ENCODE peak calls at places on chromosomes 2 and 18, in six cellular contexts. T, U, W, H, A and L are unnamed samples.
A peak's percentile ranks its signal among the peaks of the same experiment; 100 is the strongest.

GRCh38 chr2:19674051-19675002 is 227.5 kb downstream of the TTC32 start:
- DNase-seq in W (no peak), U (no peak), H (no peak), A (no peak), T (no peak), L (no peak)

GRCh38 chr2:18792684-18793083 is 203.3 kb upstream of the NT5C1B start:
- DNase-seq in U (no peak), W (no peak), H (no peak), T (no peak), A (no peak), L (no peak)

GRCh38 chr2:192243488-192243887 is 48.8 kb upstream of the TMEFF2 start:
- DNase-seq in W (no peak), H (no peak), A (peak; percentile 19), T (no peak), U (no peak), L (no peak)

GRCh38 chr18:29226201-29226600 is 1049.3 kb upstream of the CDH2 start:
- DNase-seq in H (no peak), U (no peak), A (no peak), W (no peak), T (no peak), L (no peak)

GRCh38 chr2:218555527-218555926 is 12.6 kb downstream of the USP37 start:
- DNase-seq in U (peak; percentile 79), T (no peak), A (no peak), W (no peak), H (no peak), L (no peak)

GRCh38 chr18:74654637-74655036 is 57.0 kb downstream of the ZNF407 start:
- DNase-seq in A (no peak), U (no peak), H (no peak), W (no peak), T (no peak), L (no peak)

GRCh38 chr2:113278812-113279139 is at the start of gene PAX8:
- DNase-seq in W (no peak), U (peak; percentile 48), A (no peak), H (no peak), T (no peak), L (no peak)

GRCh38 chr2:69742170-69742952 is 427 bp downstream of the ANXA4 start:
- DNase-seq in H (peak; percentile 55), U (peak; percentile 51), W (no peak), T (peak; percentile 50), A (no peak), L (peak; percentile 56)

GRCh38 chr2:119160361-119160965 is 1.9 kb upstream of the C1QL2 start:
- DNase-seq in T (no peak), U (no peak), W (no peak), H (no peak), A (no peak), L (no peak)

GRCh38 chr2:24831736-24832421 is 38.7 kb downstream of the CENPO start:
- DNase-seq in W (no peak), U (no peak), T (no peak), A (no peak), H (no peak), L (peak; percentile 44)

GRCh38 chr18:55477537-55478300 is 110.3 kb downstream of the TCF4 start:
- DNase-seq in W (no peak), T (peak; percentile 9), H (peak; percentile 53), U (no peak), A (no peak), L (no peak)

GRCh38 chr2:198100323-198100722 is 295.9 kb downstream of the PLCL1 start:
- DNase-seq in H (no peak), A (no peak), U (no peak), W (no peak), T (no peak), L (no peak)

GRCh38 chr2:131148426-131148825 is 43.3 kb downstream of the PLEKHB2 start:
- DNase-seq in W (peak; percentile 58), U (no peak), T (no peak), A (no peak), H (no peak), L (no peak)

GRCh38 chr2:135820003-135820618 is 16.9 kb downstream of the LCT start:
- DNase-seq in U (no peak), W (no peak), A (no peak), H (no peak), T (no peak), L (no peak)

GRCh38 chr2:109419171-109419756 is 194.5 kb downstream of the SEPTIN10 start:
- DNase-seq in U (no peak), A (no peak), H (no peak), W (no peak), T (no peak), L (no peak)

GRCh38 chr18:46334200-46334553 is 230.0 kb downstream of the HAUS1 start:
- DNase-seq in U (no peak), A (no peak), W (no peak), T (no peak), H (no peak), L (no peak)

GRCh38 chr2:190653931-190654330 is 5.0 kb downstream of the NAB1 start:
- DNase-seq in U (no peak), H (no peak), T (no peak), A (no peak), W (no peak), L (no peak)

GRCh38 chr2:200373973-200374416 is 67.5 kb downstream of the SPATS2L start:
- DNase-seq in U (no peak), T (peak; percentile 55), H (no peak), W (no peak), A (no peak), L (no peak)

GRCh38 chr2:218418717-218419458 is at the start of gene VIL1:
- DNase-seq in H (no peak), W (no peak), A (no peak), U (peak; percentile 63), T (peak; percentile 94), L (peak; percentile 92)

GRCh38 chr18:37565985-37566478 is 434 bp upstream of the CELF4 start:
- DNase-seq in H (peak; percentile 66), W (peak; percentile 78), U (peak; percentile 77), T (peak; percentile 17), A (no peak), L (no peak)

GRCh38 chr2:96866986-96867755 is 2.7 kb downstream of the SEMA4C start:
- DNase-seq in T (no peak), H (no peak), A (no peak), W (no peak), U (no peak), L (no peak)

GRCh38 chr2:105644174-105644980 is 100.3 kb upstream of the NCK2 start:
- DNase-seq in T (no peak), U (no peak), A (no peak), W (no peak), H (no peak), L (no peak)

GRCh38 chr2:68762665-68763064 is 28.1 kb downstream of the ARHGAP25 start:
- DNase-seq in H (no peak), W (no peak), A (no peak), U (no peak), T (no peak), L (no peak)

GRCh38 chr2:147327636-147328035 is 517.2 kb upstream of the ACVR2A start:
- DNase-seq in A (no peak), W (no peak), H (no peak), U (no peak), T (no peak), L (no peak)

GRCh38 chr18:55821219-55821618 is 233.2 kb upstream of the TCF4 start:
- DNase-seq in W (no peak), U (no peak), A (no peak), H (no peak), T (no peak), L (no peak)

GRCh38 chr18:3151379-3152264 is 68.1 kb downstream of the MYOM1 start:
- DNase-seq in H (no peak), T (peak; percentile 19), A (peak; percentile 11), U (peak; percentile 82), W (no peak), L (no peak)

GRCh38 chr2:20953146-20953824 is 90.6 kb downstream of the APOB start:
- DNase-seq in U (no peak), T (no peak), A (no peak), H (no peak), W (no peak), L (no peak)

GRCh38 chr2:190860985-190861721 is 19.5 kb upstream of the GLS start:
- DNase-seq in U (peak; percentile 86), T (no peak), A (no peak), W (no peak), H (no peak), L (no peak)

GRCh38 chr2:241873081-241873802 is 3.7 kb downstream of the RTP5 start:
- DNase-seq in T (no peak), W (no peak), U (no peak), H (no peak), A (no peak), L (no peak)

GRCh38 chr2:190457256-190457655 is 49.1 kb downstream of the MFSD6 start:
- DNase-seq in H (no peak), T (no peak), U (no peak), A (no peak), W (no peak), L (no peak)

GRCh38 chr2:231411871-231412615 is 16.5 kb downstream of the B3GNT7 start:
- DNase-seq in H (peak; percentile 93), U (peak; percentile 95), W (peak; percentile 92), A (peak; percentile 59), T (peak; percentile 93), L (peak; percentile 95)

GRCh38 chr2:1974391-1974790 is 230.1 kb upstream of the PXDN start:
- DNase-seq in W (no peak), U (no peak), T (no peak), H (no peak), A (no peak), L (no peak)

GRCh38 chr2:72149556-72150156 is 2.0 kb upstream of the CYP26B1 start:
- DNase-seq in A (no peak), U (peak; percentile 39), T (peak; percentile 38), W (peak; percentile 46), H (peak; percentile 42), L (peak; percentile 56)

GRCh38 chr2:223725494-223725893 is 111.9 kb downstream of the AP1S3 start:
- DNase-seq in U (peak; percentile 85), A (peak; percentile 94), T (peak; percentile 40), W (no peak), H (peak; percentile 91), L (peak; percentile 68)
- H3K4me3 ChIP-seq in U (no peak overlapping the region), A (no peak overlapping the region), T (no peak overlapping the region), W (no peak overlapping the region), H (no peak overlapping the region), L (no peak overlapping the region)

GRCh38 chr18:9642799-9643445 is 28.6 kb upstream of the PPP4R1 start:
- DNase-seq in W (no peak), A (no peak), U (peak; percentile 56), T (no peak), H (no peak), L (no peak)
- H3K4me3 ChIP-seq in W (no peak overlapping the region), A (no peak overlapping the region), U (no peak overlapping the region), T (no peak overlapping the region), H (no peak overlapping the region), L (no peak overlapping the region)

GRCh38 chr2:174243812-174244211 is 4.5 kb downstream of the OLA1 start:
- DNase-seq in W (no peak), U (no peak), T (no peak), A (no peak), H (no peak), L (no peak)
- H3K4me3 ChIP-seq in W (no peak overlapping the region), U (no peak overlapping the region), T (no peak overlapping the region), A (no peak overlapping the region), H (no peak overlapping the region), L (no peak overlapping the region)

DNA sequence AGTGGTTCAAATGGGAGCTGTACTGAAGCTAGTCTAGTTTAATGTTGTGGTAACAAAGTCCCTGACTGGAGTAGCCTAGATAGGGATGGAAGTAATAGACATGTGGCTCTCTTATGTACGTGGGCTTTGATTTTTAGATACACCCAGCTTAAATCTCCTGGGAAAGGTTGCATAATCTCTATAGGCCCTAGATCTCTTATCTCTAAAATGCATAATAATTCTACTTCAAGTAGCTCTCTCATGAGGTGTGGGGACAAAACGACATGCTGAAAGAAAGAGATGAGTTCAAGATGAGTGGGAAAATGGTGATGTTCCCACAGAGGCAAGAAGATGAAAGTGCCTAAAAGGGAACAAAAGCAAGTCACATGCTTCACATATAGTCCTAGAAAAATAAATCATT is 148.5 kb upstream of the ITGA4 start:
- DNase-seq in U (no peak), H (no peak), A (no peak), T (no peak), W (no peak), L (no peak)
- H3K4me3 ChIP-seq in U (no peak overlapping the region), H (no peak overlapping the region), A (no peak overlapping the region), T (no peak overlapping the region), W (no peak overlapping the region), L (no peak overlapping the region)